ENCODE peak calls at places on chromosomes 2 and 18, in seven cellular contexts. One of them, this sample, is unnamed.

GRCh38 chr2:239678666-239679296 is 278.0 kb upstream of the HDAC4 start:
- DNase-seq in mammary epithelial cell: no peak
- DNase-seq in astrocyte of the spinal cord: no peak
- DNase-seq in cardiac muscle cell: no peak
- DNase-seq in BE2C: no peak
- DNase-seq in body of pancreas: no peak
- DNase-seq in lower leg skin: peak
- DNase-seq in this sample: no peak

GRCh38 chr2:127416486-127417001 is 1.7 kb upstream of the PROC start:
- DNase-seq in mammary epithelial cell: peak
- DNase-seq in astrocyte of the spinal cord: no peak
- DNase-seq in cardiac muscle cell: no peak
- DNase-seq in BE2C: no peak
- DNase-seq in body of pancreas: no peak
- DNase-seq in lower leg skin: no peak
- DNase-seq in this sample: no peak

GRCh38 chr18:69401475-69402218 is 959 bp downstream of the DOK6 start:
- DNase-seq in mammary epithelial cell: no peak
- DNase-seq in astrocyte of the spinal cord: peak
- DNase-seq in cardiac muscle cell: peak
- DNase-seq in BE2C: no peak
- DNase-seq in body of pancreas: no peak
- DNase-seq in lower leg skin: peak
- DNase-seq in this sample: peak

GRCh38 chr2:31088516-31089195 is 49.6 kb downstream of the GALNT14 start:
- DNase-seq in mammary epithelial cell: no peak
- DNase-seq in astrocyte of the spinal cord: no peak
- DNase-seq in cardiac muscle cell: no peak
- DNase-seq in BE2C: no peak
- DNase-seq in body of pancreas: no peak
- DNase-seq in lower leg skin: peak
- DNase-seq in this sample: no peak

GRCh38 chr2:12764075-12764722 is 47.5 kb downstream of the TRIB2 start:
- DNase-seq in mammary epithelial cell: peak
- DNase-seq in astrocyte of the spinal cord: peak
- DNase-seq in cardiac muscle cell: peak
- DNase-seq in BE2C: no peak
- DNase-seq in body of pancreas: peak
- DNase-seq in lower leg skin: no peak
- DNase-seq in this sample: peak

GRCh38 chr2:207254526-207255464 is 89.0 kb upstream of the KLF7 start:
- DNase-seq in mammary epithelial cell: peak
- DNase-seq in astrocyte of the spinal cord: peak
- DNase-seq in cardiac muscle cell: peak
- DNase-seq in BE2C: peak
- DNase-seq in body of pancreas: peak
- DNase-seq in lower leg skin: no peak
- DNase-seq in this sample: peak

GRCh38 chr2:28707592-28707991 is 44.0 kb upstream of the PPP1CB start:
- DNase-seq in mammary epithelial cell: no peak
- DNase-seq in astrocyte of the spinal cord: no peak
- DNase-seq in cardiac muscle cell: no peak
- DNase-seq in BE2C: no peak
- DNase-seq in body of pancreas: no peak
- DNase-seq in lower leg skin: no peak
- DNase-seq in this sample: no peak

GRCh38 chr2:241947876-241948275 is 78.3 kb downstream of the RTP5 start:
- DNase-seq in mammary epithelial cell: no peak
- DNase-seq in astrocyte of the spinal cord: no peak
- DNase-seq in cardiac muscle cell: no peak
- DNase-seq in BE2C: no peak
- DNase-seq in body of pancreas: no peak
- DNase-seq in lower leg skin: peak
- DNase-seq in this sample: no peak

GRCh38 chr18:79826966-79827365 is 29.2 kb downstream of the KCNG2 start:
- DNase-seq in mammary epithelial cell: no peak
- DNase-seq in astrocyte of the spinal cord: no peak
- DNase-seq in cardiac muscle cell: no peak
- DNase-seq in BE2C: no peak
- DNase-seq in body of pancreas: no peak
- DNase-seq in lower leg skin: no peak
- DNase-seq in this sample: no peak

GRCh38 chr2:42328148-42328833 is 32.7 kb downstream of the COX7A2L start:
- DNase-seq in mammary epithelial cell: peak
- DNase-seq in astrocyte of the spinal cord: peak
- DNase-seq in cardiac muscle cell: peak
- DNase-seq in BE2C: no peak
- DNase-seq in body of pancreas: no peak
- DNase-seq in lower leg skin: no peak
- DNase-seq in this sample: peak

GRCh38 chr2:3823748-3824147 is 120.4 kb downstream of the DCDC2C start:
- DNase-seq in mammary epithelial cell: no peak
- DNase-seq in astrocyte of the spinal cord: no peak
- DNase-seq in cardiac muscle cell: peak
- DNase-seq in BE2C: no peak
- DNase-seq in body of pancreas: no peak
- DNase-seq in lower leg skin: no peak
- DNase-seq in this sample: peak

GRCh38 chr2:620456-621302 is 56.5 kb downstream of the TMEM18 start:
- DNase-seq in mammary epithelial cell: no peak
- DNase-seq in astrocyte of the spinal cord: no peak
- DNase-seq in cardiac muscle cell: no peak
- DNase-seq in BE2C: no peak
- DNase-seq in body of pancreas: no peak
- DNase-seq in lower leg skin: peak
- DNase-seq in this sample: no peak

GRCh38 chr2:144032566-144032965 is 487.4 kb downstream of the ZEB2 start:
- DNase-seq in mammary epithelial cell: no peak
- DNase-seq in astrocyte of the spinal cord: peak
- DNase-seq in cardiac muscle cell: peak
- DNase-seq in BE2C: no peak
- DNase-seq in body of pancreas: no peak
- DNase-seq in lower leg skin: no peak
- DNase-seq in this sample: peak

GRCh38 chr2:62118160-62118559 is 77.8 kb upstream of the B3GNT2 start:
- DNase-seq in mammary epithelial cell: no peak
- DNase-seq in astrocyte of the spinal cord: no peak
- DNase-seq in cardiac muscle cell: peak
- DNase-seq in BE2C: no peak
- DNase-seq in body of pancreas: no peak
- DNase-seq in lower leg skin: no peak
- DNase-seq in this sample: no peak

GRCh38 chr2:214203744-214204289 is 207.0 kb upstream of the VWC2L start:
- DNase-seq in mammary epithelial cell: peak
- DNase-seq in astrocyte of the spinal cord: no peak
- DNase-seq in cardiac muscle cell: no peak
- DNase-seq in BE2C: peak
- DNase-seq in body of pancreas: no peak
- DNase-seq in lower leg skin: no peak
- DNase-seq in this sample: peak

GRCh38 chr2:96264656-96265348 is 995 bp downstream of the TMEM127 start:
- DNase-seq in mammary epithelial cell: no peak
- DNase-seq in astrocyte of the spinal cord: peak
- DNase-seq in cardiac muscle cell: peak
- DNase-seq in BE2C: peak
- DNase-seq in body of pancreas: no peak
- DNase-seq in lower leg skin: no peak
- DNase-seq in this sample: peak

GRCh38 chr2:85181093-85181685 is 48.0 kb downstream of the TCF7L1 start:
- DNase-seq in mammary epithelial cell: no peak
- DNase-seq in astrocyte of the spinal cord: no peak
- DNase-seq in cardiac muscle cell: no peak
- DNase-seq in BE2C: no peak
- DNase-seq in body of pancreas: no peak
- DNase-seq in lower leg skin: peak
- DNase-seq in this sample: no peak

GRCh38 chr2:237464757-237465391 is 22.2 kb upstream of the MLPH start:
- DNase-seq in mammary epithelial cell: no peak
- DNase-seq in astrocyte of the spinal cord: no peak
- DNase-seq in cardiac muscle cell: peak
- DNase-seq in BE2C: no peak
- DNase-seq in body of pancreas: no peak
- DNase-seq in lower leg skin: peak
- DNase-seq in this sample: no peak

GRCh38 chr2:19762142-19762541 is 139.6 kb downstream of the TTC32 start:
- DNase-seq in mammary epithelial cell: no peak
- DNase-seq in astrocyte of the spinal cord: no peak
- DNase-seq in cardiac muscle cell: peak
- DNase-seq in BE2C: no peak
- DNase-seq in body of pancreas: no peak
- DNase-seq in lower leg skin: peak
- DNase-seq in this sample: peak

GRCh38 chr2:165969227-165969626 is 15.7 kb upstream of the TTC21B start:
- DNase-seq in mammary epithelial cell: no peak
- DNase-seq in astrocyte of the spinal cord: no peak
- DNase-seq in cardiac muscle cell: peak
- DNase-seq in BE2C: no peak
- DNase-seq in body of pancreas: no peak
- DNase-seq in lower leg skin: no peak
- DNase-seq in this sample: peak

GRCh38 chr2:158935617-158936016 is 32.8 kb upstream of the TANC1 start:
- DNase-seq in mammary epithelial cell: peak
- DNase-seq in astrocyte of the spinal cord: no peak
- DNase-seq in cardiac muscle cell: no peak
- DNase-seq in BE2C: no peak
- DNase-seq in body of pancreas: no peak
- DNase-seq in lower leg skin: no peak
- DNase-seq in this sample: no peak

GRCh38 chr2:31762085-31762484 is 181.3 kb upstream of the SRD5A2 start:
- DNase-seq in mammary epithelial cell: no peak
- DNase-seq in astrocyte of the spinal cord: no peak
- DNase-seq in cardiac muscle cell: no peak
- DNase-seq in BE2C: no peak
- DNase-seq in body of pancreas: no peak
- DNase-seq in lower leg skin: no peak
- DNase-seq in this sample: peak

GRCh38 chr2:99066075-99066557 is 75.4 kb upstream of the C2orf15 start:
- DNase-seq in mammary epithelial cell: peak
- DNase-seq in astrocyte of the spinal cord: peak
- DNase-seq in cardiac muscle cell: peak
- DNase-seq in BE2C: no peak
- DNase-seq in body of pancreas: peak
- DNase-seq in lower leg skin: no peak
- DNase-seq in this sample: peak

GRCh38 chr2:99072556-99072955 is 69.0 kb upstream of the C2orf15 start:
- DNase-seq in mammary epithelial cell: peak
- DNase-seq in astrocyte of the spinal cord: no peak
- DNase-seq in cardiac muscle cell: no peak
- DNase-seq in BE2C: no peak
- DNase-seq in body of pancreas: no peak
- DNase-seq in lower leg skin: no peak
- DNase-seq in this sample: no peak

GRCh38 chr2:99067871-99068270 is 73.6 kb upstream of the C2orf15 start:
- DNase-seq in mammary epithelial cell: no peak
- DNase-seq in astrocyte of the spinal cord: no peak
- DNase-seq in cardiac muscle cell: no peak
- DNase-seq in BE2C: no peak
- DNase-seq in body of pancreas: no peak
- DNase-seq in lower leg skin: no peak
- DNase-seq in this sample: no peak

DNA sequence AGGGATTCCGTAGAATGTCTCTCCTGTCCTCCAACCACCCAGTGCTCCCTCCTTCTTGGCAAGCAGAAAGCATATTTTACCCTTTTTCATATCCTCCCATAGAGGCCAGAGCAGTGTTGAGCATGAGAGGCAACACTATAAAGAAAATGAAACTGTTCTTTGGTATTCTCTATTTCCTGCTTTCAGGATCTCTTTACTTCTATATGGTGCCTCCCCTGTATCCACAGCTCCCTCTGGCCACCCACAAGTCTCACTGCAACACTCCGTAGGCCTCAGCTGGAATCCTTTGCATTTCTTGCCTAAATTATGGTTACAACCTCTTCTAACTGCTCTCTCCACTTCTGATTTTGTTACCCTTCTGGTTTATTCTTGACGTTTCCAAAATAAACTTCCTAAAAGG is 74.9 kb upstream of the C2orf15 start:
- DNase-seq in mammary epithelial cell: peak
- DNase-seq in astrocyte of the spinal cord: peak
- DNase-seq in cardiac muscle cell: peak
- DNase-seq in BE2C: no peak
- DNase-seq in body of pancreas: peak
- DNase-seq in lower leg skin: no peak
- DNase-seq in this sample: peak
- TF ChIP-seq CTCF in mammary epithelial cell: peak
- TF ChIP-seq CTCF in astrocyte of the spinal cord: peak
- TF ChIP-seq CTCF in cardiac muscle cell: peak
- TF ChIP-seq CTCF in BE2C: peak
- TF ChIP-seq CTCF in body of pancreas: no peak
- TF ChIP-seq CTCF in lower leg skin: no peak
- TF ChIP-seq CTCF in this sample: peak

GRCh38 chr2:26957041-26957440 is 13.4 kb upstream of the MAPRE3 start:
- DNase-seq in mammary epithelial cell: no peak
- DNase-seq in astrocyte of the spinal cord: no peak
- DNase-seq in cardiac muscle cell: no peak
- DNase-seq in BE2C: no peak
- DNase-seq in body of pancreas: no peak
- DNase-seq in lower leg skin: no peak
- DNase-seq in this sample: no peak

GRCh38 chr2:26957524-26957923 is 12.9 kb upstream of the MAPRE3 start:
- DNase-seq in mammary epithelial cell: no peak
- DNase-seq in astrocyte of the spinal cord: no peak
- DNase-seq in cardiac muscle cell: no peak
- DNase-seq in BE2C: no peak
- DNase-seq in body of pancreas: no peak
- DNase-seq in lower leg skin: peak
- DNase-seq in this sample: no peak

GRCh38 chr2:26964446-26964845 is 6.0 kb upstream of the MAPRE3 start:
- DNase-seq in mammary epithelial cell: no peak
- DNase-seq in astrocyte of the spinal cord: no peak
- DNase-seq in cardiac muscle cell: no peak
- DNase-seq in BE2C: no peak
- DNase-seq in body of pancreas: no peak
- DNase-seq in lower leg skin: no peak
- DNase-seq in this sample: peak

GRCh38 chr2:26959320-26959719 is 11.1 kb upstream of the MAPRE3 start:
- DNase-seq in mammary epithelial cell: no peak
- DNase-seq in astrocyte of the spinal cord: no peak
- DNase-seq in cardiac muscle cell: no peak
- DNase-seq in BE2C: no peak
- DNase-seq in body of pancreas: no peak
- DNase-seq in lower leg skin: peak
- DNase-seq in this sample: no peak

GRCh38 chr2:26961603-26962184 is 8.7 kb upstream of the MAPRE3 start:
- DNase-seq in mammary epithelial cell: peak
- DNase-seq in astrocyte of the spinal cord: peak
- DNase-seq in cardiac muscle cell: peak
- DNase-seq in BE2C: peak
- DNase-seq in body of pancreas: peak
- DNase-seq in lower leg skin: peak
- DNase-seq in this sample: peak
- H3K4me3 ChIP-seq in mammary epithelial cell: no peak
- H3K4me3 ChIP-seq in astrocyte of the spinal cord: no peak
- H3K4me3 ChIP-seq in cardiac muscle cell: no peak
- H3K4me3 ChIP-seq in BE2C: peak
- H3K4me3 ChIP-seq in body of pancreas: no peak
- H3K4me3 ChIP-seq in lower leg skin: no peak
- H3K4me3 ChIP-seq in this sample: no peak

GRCh38 chr2:27489118-27489497 is 435 bp downstream of the IFT172 start:
- DNase-seq in mammary epithelial cell: no peak
- DNase-seq in astrocyte of the spinal cord: no peak
- DNase-seq in cardiac muscle cell: peak
- DNase-seq in BE2C: no peak
- DNase-seq in body of pancreas: peak
- DNase-seq in lower leg skin: no peak
- DNase-seq in this sample: peak
- TF ChIP-seq CTCF in mammary epithelial cell: no peak
- TF ChIP-seq CTCF in astrocyte of the spinal cord: peak
- TF ChIP-seq CTCF in cardiac muscle cell: peak
- TF ChIP-seq CTCF in BE2C: no peak
- TF ChIP-seq CTCF in body of pancreas: no peak
- TF ChIP-seq CTCF in lower leg skin: no peak
- TF ChIP-seq CTCF in this sample: peak

GRCh38 chr2:161974417-161974816 is 99.6 kb downstream of the DPP4 start:
- DNase-seq in mammary epithelial cell: no peak
- DNase-seq in astrocyte of the spinal cord: no peak
- DNase-seq in cardiac muscle cell: no peak
- DNase-seq in BE2C: no peak
- DNase-seq in body of pancreas: no peak
- DNase-seq in lower leg skin: no peak
- DNase-seq in this sample: no peak
- H3K4me3 ChIP-seq in mammary epithelial cell: no peak
- H3K4me3 ChIP-seq in astrocyte of the spinal cord: no peak
- H3K4me3 ChIP-seq in cardiac muscle cell: no peak
- H3K4me3 ChIP-seq in BE2C: no peak
- H3K4me3 ChIP-seq in body of pancreas: no peak
- H3K4me3 ChIP-seq in lower leg skin: no peak
- H3K4me3 ChIP-seq in this sample: no peak

This sample was measured in choroid plexus epithelial cell.